ENCODE peak calls at places on chromosomes 16 and 17, in ten cellular contexts. G is esophagus squamous epithelium; R is choroid plexus epithelial cell; C is CD8-positive, alpha-beta T cell; N is CD4-positive, alpha-beta T cell; Q is HFF-Myc; P is progenitor cell of endocrine pancreas; S is A549; W is Panc1; X is breast epithelium. J is an unnamed sample.

GRCh38 chr17:9755083-9755482 is 36.3 kb downstream of the DHRS7C start:
- DNase-seq in X (no peak), W (no peak), P (no peak), G (no peak), R (no peak), Q (peak; percentile 37), C (no peak), N (no peak), S (peak; percentile 29), J (peak; percentile 16)

GRCh38 chr16:55048745-55049144 is 118.1 kb downstream of the IRX5 start:
- DNase-seq in X (no peak), N (no peak), Q (no peak), S (no peak), R (no peak), C (no peak), G (no peak), P (no peak), W (no peak), J (no peak)

GRCh38 chr16:67939507-67940435 is 3.1 kb upstream of the PSMB10 start:
- DNase-seq in G (no peak), W (no peak), Q (no peak), C (peak; percentile 35), X (no peak), R (no peak), S (no peak), N (no peak), P (no peak), J (no peak)

GRCh38 chr17:65595071-65595655 is 33.7 kb upstream of the AXIN2 start:
- DNase-seq in C (no peak), X (no peak), S (peak; percentile 27), N (no peak), G (no peak), Q (no peak), P (no peak), W (no peak), R (peak; percentile 13), J (no peak)

GRCh38 chr16:53052519-53053501 is at the start of gene CHD9NB:
- DNase-seq in P (no peak), S (peak; percentile 93), Q (peak; percentile 86), X (peak; percentile 82), W (no peak), C (no peak), N (no peak), R (peak; percentile 83), G (no peak), J (peak; percentile 89)

GRCh38 chr16:66103245-66103644 is 263.2 kb upstream of the CDH5 start:
- DNase-seq in G (no peak), P (no peak), Q (no peak), N (no peak), R (peak; percentile 42), S (no peak), X (no peak), W (no peak), C (no peak), J (peak; percentile 57)

GRCh38 chr17:56688151-56688550 is 94.7 kb downstream of the NOG start:
- DNase-seq in X (no peak), P (no peak), W (no peak), G (no peak), N (no peak), C (no peak), Q (no peak), R (no peak), S (no peak), J (no peak)

GRCh38 chr16:75764154-75764768 is 38.0 kb upstream of the CPHXL start:
- DNase-seq in C (peak; percentile 24), P (peak; percentile 33), N (peak; percentile 33), S (peak; percentile 72), G (no peak), X (peak; percentile 26), W (peak; percentile 39), Q (peak; percentile 43), R (peak; percentile 81), J (peak; percentile 73)

GRCh38 chr16:65015577-65015976 is 106.3 kb downstream of the CDH11 start:
- DNase-seq in G (no peak), C (no peak), W (no peak), S (no peak), X (no peak), P (no peak), Q (no peak), R (no peak), N (no peak), J (no peak)

GRCh38 chr16:78778724-78779004 is 679.2 kb downstream of the WWOX start:
- DNase-seq in X (no peak), P (no peak), R (no peak), Q (no peak), C (no peak), W (no peak), S (no peak), G (no peak), N (no peak), J (no peak)

GRCh38 chr17:50866950-50867855 is 1.0 kb upstream of the TOB1 start:
- DNase-seq in R (peak; percentile 96), P (peak; percentile 78), Q (peak; percentile 96), W (peak; percentile 82), X (peak; percentile 98), G (peak; percentile 93), S (peak; percentile 99), C (peak; percentile 77), N (peak; percentile 71), J (peak; percentile 94)

GRCh38 chr17:40555296-40556190 is 9.7 kb downstream of the CCR7 start:
- DNase-seq in W (no peak), R (no peak), G (no peak), C (no peak), X (peak; percentile 15), N (no peak), S (no peak), Q (no peak), P (peak; percentile 5), J (no peak)

GRCh38 chr17:633641-634091 is 81.0 kb downstream of the VPS53 start:
- DNase-seq in Q (no peak), W (no peak), S (no peak), X (no peak), C (no peak), N (no peak), P (no peak), G (no peak), R (peak; percentile 71), J (no peak)

GRCh38 chr16:65740716-65741115 is 618.9 kb upstream of the CDH11 start:
- DNase-seq in W (no peak), N (no peak), P (no peak), C (no peak), R (peak; percentile 29), X (no peak), Q (no peak), S (no peak), G (no peak), J (peak; percentile 40)

GRCh38 chr16:87707714-87708113 is 58.1 kb downstream of the KLHDC4 start:
- DNase-seq in W (no peak), S (no peak), Q (no peak), N (no peak), G (no peak), C (no peak), X (no peak), R (no peak), P (no peak), J (no peak)

DNA sequence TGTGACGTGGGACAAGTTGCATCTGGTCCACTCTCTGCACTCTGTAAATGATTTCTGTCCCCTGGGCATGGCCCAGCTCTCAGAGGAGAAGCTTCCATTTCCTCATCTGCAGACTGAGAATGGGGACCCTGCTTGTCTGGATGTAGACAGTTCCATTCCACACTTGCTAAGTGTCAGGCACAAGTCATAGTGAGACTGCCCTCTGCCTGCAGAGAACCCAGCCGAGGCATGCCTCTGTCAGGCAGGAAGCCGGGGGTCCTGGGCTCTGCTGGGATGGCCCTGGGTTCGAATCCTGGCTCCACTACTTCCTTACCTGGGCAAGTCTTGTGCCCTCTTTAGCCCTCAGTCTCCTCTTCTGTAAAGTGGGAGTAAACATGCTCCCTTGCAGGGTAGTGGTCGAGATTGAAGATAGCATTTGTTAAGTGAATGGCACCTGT is 4.1 kb downstream of the MAP2K3 start:
- DNase-seq in G (no peak), N (no peak), S (no peak), P (no peak), Q (no peak), C (no peak), X (no peak), W (no peak), R (no peak), J (no peak)
- TF ChIP-seq CTCF in G (no peak), N (no peak), S (no peak), P (no peak), Q (no peak), C (no peak), X (no peak), W (no peak), R (peak; percentile 27), J (no peak)

GRCh38 chr17:28950017-28950751 is 1.1 kb downstream of the PHF12 start:
- DNase-seq in S (peak; percentile 64), R (peak; percentile 54), C (peak; percentile 44), X (peak; percentile 56), G (no peak), Q (no peak), W (no peak), N (peak; percentile 45), P (no peak), J (peak; percentile 40)
- TF ChIP-seq CTCF in S (no peak), R (no peak), C (no peak), X (peak; percentile 19), G (no peak), Q (no peak), W (no peak), N (no peak), P (no peak), J (no peak)

GRCh38 chr16:3934491-3935185 is 54.1 kb upstream of the CREBBP start:
- DNase-seq in G (no peak), X (no peak), W (peak; percentile 30), S (peak; percentile 55), P (no peak), C (no peak), Q (no peak), R (no peak), N (no peak), J (no peak)

GRCh38 chr16:3937066-3937875 is 56.8 kb upstream of the CREBBP start:
- DNase-seq in G (no peak), P (no peak), R (no peak), C (no peak), N (no peak), X (no peak), W (no peak), Q (no peak), S (no peak), J (no peak)

GRCh38 chr16:3938843-3939624 is 58.5 kb upstream of the CREBBP start:
- DNase-seq in X (no peak), N (peak; percentile 56), S (peak; percentile 56), C (peak; percentile 50), P (peak; percentile 63), W (no peak), G (no peak), R (peak; percentile 94), Q (no peak), J (no peak)

GRCh38 chr16:3938471-3938842 is 57.9 kb upstream of the CREBBP start:
- DNase-seq in N (no peak), X (no peak), R (no peak), S (no peak), W (no peak), Q (no peak), G (no peak), P (no peak), C (no peak), J (no peak)

GRCh38 chr16:3935921-3936320 is 55.4 kb upstream of the CREBBP start:
- DNase-seq in P (no peak), R (no peak), W (no peak), C (no peak), G (no peak), Q (no peak), N (no peak), X (no peak), S (no peak), J (no peak)
- TF ChIP-seq CTCF in P (no peak), R (no peak), W (no peak), C (no peak), G (no peak), Q (no peak), N (no peak), X (no peak), S (no peak), J (no peak)

GRCh38 chr17:64291268-64291851 is 28.3 kb upstream of the TEX2 start:
- DNase-seq in S (peak; percentile 52), R (no peak), W (no peak), X (no peak), N (no peak), G (no peak), C (no peak), P (no peak), Q (no peak), J (peak; percentile 20)
- TF ChIP-seq CTCF in S (peak; percentile 46), R (peak; percentile 45), W (peak; percentile 61), X (no peak), N (no peak), G (peak; percentile 53), C (no peak), P (peak; percentile 50), Q (peak; percentile 70), J (peak; percentile 55)